ENCODE peak calls at places on chromosomes 12 and 14, in nine cellular contexts. H, P, T, X, I, E, W, C and A are unnamed samples.

GRCh38 chr12:12560587-12561304 is 1.9 kb downstream of the DUSP16 start:
- DNase-seq in H (peak), P (peak), T (peak), X (no peak), I (no peak), E (no peak), W (peak), C (no peak), A (peak)

GRCh38 chr14:101590062-101590461 is 28.8 kb downstream of the DIO3 start:
- DNase-seq in H (no peak), P (no peak), T (no peak), X (no peak), I (no peak), E (peak), W (peak), C (no peak), A (no peak)

GRCh38 chr14:61101803-61102548 is 120.9 kb downstream of the SLC38A6 start:
- DNase-seq in H (peak), P (no peak), T (peak), X (no peak), I (no peak), E (peak), W (no peak), C (peak), A (no peak)

GRCh38 chr12:42481368-42481767 is 108.2 kb downstream of the PRICKLE1 start:
- DNase-seq in H (no peak), P (no peak), T (no peak), X (no peak), I (no peak), E (no peak), W (no peak), C (no peak), A (no peak)

GRCh38 chr12:44930972-44931600 is 55.0 kb upstream of the NELL2 start:
- DNase-seq in H (peak), P (no peak), T (peak), X (no peak), I (no peak), E (peak), W (no peak), C (no peak), A (no peak)

GRCh38 chr12:106309671-106310313 is 7.3 kb downstream of the TCP11L2 start:
- DNase-seq in H (no peak), P (no peak), T (no peak), X (no peak), I (no peak), E (no peak), W (no peak), C (no peak), A (no peak)

GRCh38 chr14:68949236-68949965 is 29.7 kb downstream of the ACTN1 start:
- DNase-seq in H (no peak), P (no peak), T (no peak), X (no peak), I (no peak), E (no peak), W (no peak), C (no peak), A (no peak)

GRCh38 chr12:108235231-108235959 is 103.7 kb downstream of the CMKLR1 start:
- DNase-seq in H (no peak), P (no peak), T (no peak), X (no peak), I (no peak), E (peak), W (no peak), C (no peak), A (no peak)

GRCh38 chr12:120225852-120226640 is 25.1 kb upstream of the RPLP0 start:
- DNase-seq in H (no peak), P (no peak), T (no peak), X (peak), I (no peak), E (no peak), W (no peak), C (no peak), A (peak)

GRCh38 chr14:101200008-101200649 is 296.6 kb upstream of the RTL1 start:
- DNase-seq in H (no peak), P (no peak), T (no peak), X (no peak), I (no peak), E (no peak), W (no peak), C (no peak), A (no peak)

GRCh38 chr14:36582011-36582873 is at the start of gene NKX2-8:
- DNase-seq in H (peak), P (no peak), T (no peak), X (no peak), I (no peak), E (peak), W (no peak), C (no peak), A (no peak)

GRCh38 chr14:58969951-58970751 is 218.3 kb upstream of the DAAM1 start:
- DNase-seq in H (no peak), P (no peak), T (no peak), X (no peak), I (no peak), E (peak), W (peak), C (peak), A (no peak)

GRCh38 chr12:123364532-123365140 is at the start of gene SBNO1:
- DNase-seq in H (peak), P (peak), T (peak), X (peak), I (peak), E (peak), W (peak), C (no peak), A (peak)

GRCh38 chr12:26995706-26996105 is 18.5 kb downstream of the TM7SF3 start:
- DNase-seq in H (no peak), P (no peak), T (no peak), X (no peak), I (no peak), E (no peak), W (no peak), C (no peak), A (no peak)

GRCh38 chr12:122336015-122336946 is 70.0 kb upstream of the VPS33A start:
- DNase-seq in H (peak), P (no peak), T (peak), X (no peak), I (no peak), E (peak), W (no peak), C (no peak), A (no peak)

GRCh38 chr14:21771671-21772070 is 98.1 kb upstream of the OR4E1 start:
- DNase-seq in H (no peak), P (no peak), T (no peak), X (no peak), I (no peak), E (no peak), W (no peak), C (no peak), A (no peak)

GRCh38 chr14:69324341-69324931 is 64.5 kb downstream of the GALNT16 start:
- DNase-seq in H (no peak), P (no peak), T (no peak), X (no peak), I (no peak), E (no peak), W (no peak), C (no peak), A (no peak)

GRCh38 chr12:132256646-132257045 is 72.7 kb downstream of the GALNT9 start:
- DNase-seq in H (no peak), P (no peak), T (no peak), X (no peak), I (no peak), E (no peak), W (no peak), C (no peak), A (no peak)

GRCh38 chr14:94412671-94413638 is 24.6 kb upstream of the SERPINA1 start:
- DNase-seq in H (no peak), P (no peak), T (no peak), X (no peak), I (no peak), E (no peak), W (no peak), C (no peak), A (no peak)

GRCh38 chr12:132872975-132873421 is 14.4 kb downstream of the CHFR start:
- DNase-seq in H (no peak), P (no peak), T (no peak), X (no peak), I (no peak), E (no peak), W (no peak), C (no peak), A (no peak)

GRCh38 chr12:57614178-57614947 is 3.1 kb downstream of the ARHGEF25 start:
- DNase-seq in H (peak), P (no peak), T (peak), X (peak), I (no peak), E (peak), W (no peak), C (no peak), A (no peak)

GRCh38 chr12:2580821-2581220 is 213.9 kb upstream of the FKBP4 start:
- DNase-seq in H (no peak), P (no peak), T (no peak), X (no peak), I (no peak), E (no peak), W (no peak), C (no peak), A (no peak)

GRCh38 chr12:120713861-120714482 is 3.7 kb downstream of the UNC119B start:
- DNase-seq in H (peak), P (peak), T (peak), X (no peak), I (peak), E (peak), W (peak), C (peak), A (peak)

GRCh38 chr12:58470266-58471010 is 449.9 kb downstream of the LRIG3 start:
- DNase-seq in H (no peak), P (no peak), T (no peak), X (no peak), I (no peak), E (no peak), W (no peak), C (no peak), A (no peak)

GRCh38 chr12:76866726-76867125 is 12.1 kb downstream of the CSRP2 start:
- DNase-seq in H (no peak), P (no peak), T (no peak), X (no peak), I (no peak), E (no peak), W (no peak), C (no peak), A (no peak)

GRCh38 chr12:132206093-132206434 is 61.8 kb downstream of the NOC4L start:
- DNase-seq in H (no peak), P (no peak), T (no peak), X (no peak), I (no peak), E (no peak), W (no peak), C (no peak), A (no peak)

GRCh38 chr12:53836119-53836655 is 84.4 kb upstream of the CISTR start:
- DNase-seq in H (no peak), P (no peak), T (no peak), X (no peak), I (no peak), E (no peak), W (no peak), C (no peak), A (no peak)

GRCh38 chr12:42904683-42905418 is 315.3 kb upstream of the PRICKLE1 start:
- DNase-seq in H (no peak), P (no peak), T (no peak), X (no peak), I (no peak), E (no peak), W (no peak), C (no peak), A (no peak)